ENCODE peak calls at places on chromosomes 7 and 10, in five cellular contexts. One of them, this sample, is unnamed.

GRCh38 chr7:27171636-27172387 is 2.3 kb downstream of the HOXA10 start:
- DNase-seq in sigmoid colon: peak
- DNase-seq in GM12878: no peak
- DNase-seq in endothelial cell of umbilical vein: no peak
- DNase-seq in HCT116: no peak
- DNase-seq in this sample: peak

GRCh38 chr7:73986158-73986631 is 41.8 kb upstream of the ELN start:
- DNase-seq in sigmoid colon: peak
- DNase-seq in GM12878: no peak
- DNase-seq in endothelial cell of umbilical vein: no peak
- DNase-seq in HCT116: no peak
- DNase-seq in this sample: no peak

GRCh38 chr10:110992011-110992800 is 72.8 kb downstream of the SHOC2 start:
- DNase-seq in sigmoid colon: no peak
- DNase-seq in GM12878: no peak
- DNase-seq in endothelial cell of umbilical vein: no peak
- DNase-seq in HCT116: no peak
- DNase-seq in this sample: no peak

GRCh38 chr10:71285986-71286385 is 33.1 kb upstream of the SLC29A3 start:
- DNase-seq in sigmoid colon: no peak
- DNase-seq in GM12878: no peak
- DNase-seq in endothelial cell of umbilical vein: no peak
- DNase-seq in HCT116: no peak
- DNase-seq in this sample: no peak

GRCh38 chr7:1906087-1906830 is 236.2 kb downstream of the ELFN1 start:
- DNase-seq in sigmoid colon: no peak
- DNase-seq in GM12878: no peak
- DNase-seq in endothelial cell of umbilical vein: no peak
- DNase-seq in HCT116: no peak
- DNase-seq in this sample: no peak

GRCh38 chr10:35563266-35563891 is 41.8 kb upstream of the GJD4 start:
- DNase-seq in sigmoid colon: peak
- DNase-seq in GM12878: peak
- DNase-seq in endothelial cell of umbilical vein: peak
- DNase-seq in HCT116: peak
- DNase-seq in this sample: no peak

GRCh38 chr10:98242823-98243222 is 25.2 kb downstream of the LOXL4 start:
- DNase-seq in sigmoid colon: no peak
- DNase-seq in GM12878: no peak
- DNase-seq in endothelial cell of umbilical vein: peak
- DNase-seq in HCT116: no peak
- DNase-seq in this sample: no peak

GRCh38 chr7:94412762-94413322 is 18.1 kb downstream of the COL1A2 start:
- DNase-seq in sigmoid colon: no peak
- DNase-seq in GM12878: no peak
- DNase-seq in endothelial cell of umbilical vein: no peak
- DNase-seq in HCT116: no peak
- DNase-seq in this sample: no peak

GRCh38 chr7:82594665-82595064 is 151.1 kb upstream of the CACNA2D1 start:
- DNase-seq in sigmoid colon: no peak
- DNase-seq in GM12878: no peak
- DNase-seq in endothelial cell of umbilical vein: peak
- DNase-seq in HCT116: no peak
- DNase-seq in this sample: no peak

DNA sequence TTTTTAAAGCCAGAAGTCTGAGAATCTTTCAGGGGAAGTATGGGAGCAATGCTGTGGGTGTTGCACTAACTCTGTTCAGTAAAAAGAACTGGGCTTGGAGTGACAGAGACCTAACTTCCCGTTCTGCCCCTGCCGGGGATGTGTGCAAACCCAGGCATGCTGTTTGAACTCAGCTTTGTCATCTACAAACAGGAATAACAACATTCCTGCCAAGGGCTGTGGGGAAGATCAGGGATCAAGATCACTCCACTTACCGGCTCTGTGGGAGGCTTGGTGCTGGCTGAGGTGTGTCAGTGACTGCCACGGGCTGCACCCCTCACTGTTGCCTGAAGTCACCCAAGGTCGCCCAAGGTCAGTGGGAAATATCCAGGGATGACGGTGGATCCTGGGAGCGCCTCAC is 23.1 kb upstream of the DRGX start:
- DNase-seq in sigmoid colon: no peak
- DNase-seq in GM12878: no peak
- DNase-seq in endothelial cell of umbilical vein: no peak
- DNase-seq in HCT116: peak
- DNase-seq in this sample: no peak
- TF ChIP-seq POLR2AphosphoS5 in sigmoid colon: no peak
- TF ChIP-seq POLR2AphosphoS5 in GM12878: no peak
- TF ChIP-seq POLR2AphosphoS5 in endothelial cell of umbilical vein: no peak
- TF ChIP-seq POLR2AphosphoS5 in HCT116: peak
- TF ChIP-seq POLR2AphosphoS5 in this sample: no peak

DNA sequence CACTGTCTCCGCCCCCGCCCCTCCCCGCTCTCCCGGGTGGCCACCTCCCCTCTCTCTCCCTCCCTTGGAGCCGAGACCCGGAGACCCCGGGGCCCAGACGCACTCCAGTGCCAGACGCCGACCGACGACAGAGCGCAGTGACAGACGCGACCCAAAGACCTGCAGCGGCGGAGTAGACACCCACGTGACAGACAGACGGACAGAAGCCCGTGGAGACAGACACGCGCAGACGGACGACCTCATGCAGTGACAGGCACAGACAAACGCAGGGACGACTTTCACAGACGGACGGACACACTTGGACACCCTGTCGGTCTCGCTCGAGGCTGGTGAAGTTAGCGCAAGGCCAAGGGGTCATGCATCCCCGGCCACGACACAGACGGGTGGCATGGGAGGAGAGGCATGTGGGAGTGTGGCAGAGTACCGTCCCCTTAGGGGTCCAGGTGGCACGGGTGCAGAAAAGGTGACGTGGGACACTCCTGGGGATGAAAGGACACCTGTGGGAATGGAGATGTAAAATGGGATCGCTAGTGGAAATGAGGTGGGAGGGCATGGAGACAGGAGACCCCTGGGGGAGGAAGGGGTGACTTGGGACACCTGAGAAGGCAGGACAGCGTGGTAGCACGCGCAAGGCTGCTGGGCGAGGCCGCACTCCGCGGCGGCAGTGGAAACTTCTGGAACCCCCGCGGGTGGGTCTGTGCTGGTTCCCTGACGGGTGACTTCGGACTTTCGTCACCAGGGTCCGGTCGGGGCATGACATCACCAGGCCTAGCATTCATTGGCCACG is 461 bp upstream of the ACHE start:
- DNase-seq in sigmoid colon: peak
- DNase-seq in GM12878: no peak
- DNase-seq in endothelial cell of umbilical vein: no peak
- DNase-seq in HCT116: no peak
- DNase-seq in this sample: peak
- TF ChIP-seq POLR2A in sigmoid colon: no peak
- TF ChIP-seq POLR2A in GM12878: no peak
- TF ChIP-seq POLR2A in endothelial cell of umbilical vein: no peak
- TF ChIP-seq POLR2A in HCT116: no peak
- TF ChIP-seq POLR2A in this sample: no peak

GRCh38 chr10:33661580-33662269 is 327.3 kb upstream of the NRP1 start:
- DNase-seq in sigmoid colon: peak
- DNase-seq in GM12878: no peak
- DNase-seq in endothelial cell of umbilical vein: peak
- DNase-seq in HCT116: no peak
- DNase-seq in this sample: peak
- TF ChIP-seq POLR2AphosphoS5 in sigmoid colon: no peak
- TF ChIP-seq POLR2AphosphoS5 in GM12878: no peak
- TF ChIP-seq POLR2AphosphoS5 in endothelial cell of umbilical vein: peak
- TF ChIP-seq POLR2AphosphoS5 in HCT116: no peak
- TF ChIP-seq POLR2AphosphoS5 in this sample: no peak

GRCh38 chr10:133403359-133403758 is 9.4 kb downstream of the MTG1 start:
- DNase-seq in sigmoid colon: no peak
- DNase-seq in GM12878: no peak
- DNase-seq in endothelial cell of umbilical vein: no peak
- DNase-seq in HCT116: no peak
- DNase-seq in this sample: peak

GRCh38 chr10:133399123-133399601 is 5.2 kb downstream of the MTG1 start:
- DNase-seq in sigmoid colon: peak
- DNase-seq in GM12878: no peak
- DNase-seq in endothelial cell of umbilical vein: no peak
- DNase-seq in HCT116: no peak
- DNase-seq in this sample: peak

GRCh38 chr10:133401500-133401899 is 7.5 kb downstream of the MTG1 start:
- DNase-seq in sigmoid colon: peak
- DNase-seq in GM12878: no peak
- DNase-seq in endothelial cell of umbilical vein: no peak
- DNase-seq in HCT116: no peak
- DNase-seq in this sample: peak

GRCh38 chr10:133400624-133401424 is 6.9 kb downstream of the MTG1 start:
- DNase-seq in sigmoid colon: peak
- DNase-seq in GM12878: peak
- DNase-seq in endothelial cell of umbilical vein: no peak
- DNase-seq in HCT116: no peak
- DNase-seq in this sample: peak

GRCh38 chr10:133401981-133402725 is 8.2 kb downstream of the MTG1 start:
- DNase-seq in sigmoid colon: peak
- DNase-seq in GM12878: no peak
- DNase-seq in endothelial cell of umbilical vein: no peak
- DNase-seq in HCT116: no peak
- DNase-seq in this sample: peak
- TF ChIP-seq POLR2A in sigmoid colon: no peak
- TF ChIP-seq POLR2A in GM12878: peak
- TF ChIP-seq POLR2A in endothelial cell of umbilical vein: no peak
- TF ChIP-seq POLR2A in HCT116: no peak
- TF ChIP-seq POLR2A in this sample: no peak

DNA sequence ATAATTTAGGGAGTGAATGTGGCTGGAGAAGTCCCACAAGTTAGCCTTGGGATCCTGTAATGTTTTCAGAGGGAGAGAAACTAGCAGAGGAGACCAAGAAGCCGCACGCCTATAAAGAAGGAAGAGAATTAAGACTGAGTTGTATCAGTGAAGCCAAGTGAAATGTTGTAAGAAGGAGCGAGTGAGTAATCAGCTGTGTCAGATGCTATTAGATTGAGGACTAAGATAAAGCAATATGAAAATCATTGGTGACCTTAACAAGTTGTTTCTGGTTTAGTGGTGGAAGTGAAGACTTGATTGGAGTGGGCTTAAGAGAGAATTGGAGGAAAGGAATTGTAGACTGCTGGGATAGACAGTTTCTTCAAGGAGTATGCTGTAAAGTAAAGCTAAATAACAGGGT is 8.8 kb downstream of the CCSER2 start:
- DNase-seq in sigmoid colon: no peak
- DNase-seq in GM12878: no peak
- DNase-seq in endothelial cell of umbilical vein: no peak
- DNase-seq in HCT116: no peak
- DNase-seq in this sample: no peak
- TF ChIP-seq POLR2AphosphoS5 in sigmoid colon: no peak
- TF ChIP-seq POLR2AphosphoS5 in GM12878: no peak
- TF ChIP-seq POLR2AphosphoS5 in endothelial cell of umbilical vein: no peak
- TF ChIP-seq POLR2AphosphoS5 in HCT116: no peak
- TF ChIP-seq POLR2AphosphoS5 in this sample: no peak

GRCh38 chr10:86667421-86668181 is 710 bp upstream of the LDB3 start:
- DNase-seq in sigmoid colon: no peak
- DNase-seq in GM12878: no peak
- DNase-seq in endothelial cell of umbilical vein: no peak
- DNase-seq in HCT116: no peak
- DNase-seq in this sample: no peak

GRCh38 chr10:86666538-86666937 is 1.8 kb upstream of the LDB3 start:
- DNase-seq in sigmoid colon: no peak
- DNase-seq in GM12878: no peak
- DNase-seq in endothelial cell of umbilical vein: no peak
- DNase-seq in HCT116: no peak
- DNase-seq in this sample: no peak

GRCh38 chr10:86670876-86671275 is 2.6 kb downstream of the LDB3 start:
- DNase-seq in sigmoid colon: no peak
- DNase-seq in GM12878: no peak
- DNase-seq in endothelial cell of umbilical vein: no peak
- DNase-seq in HCT116: no peak
- DNase-seq in this sample: no peak

GRCh38 chr10:86670290-86670811 is 2.0 kb downstream of the LDB3 start:
- DNase-seq in sigmoid colon: no peak
- DNase-seq in GM12878: no peak
- DNase-seq in endothelial cell of umbilical vein: no peak
- DNase-seq in HCT116: no peak
- DNase-seq in this sample: no peak

GRCh38 chr10:86668297-86669165 is at the start of gene LDB3:
- DNase-seq in sigmoid colon: peak
- DNase-seq in GM12878: peak
- DNase-seq in endothelial cell of umbilical vein: no peak
- DNase-seq in HCT116: no peak
- DNase-seq in this sample: no peak
- TF ChIP-seq POLR2A in sigmoid colon: peak
- TF ChIP-seq POLR2A in GM12878: no peak
- TF ChIP-seq POLR2A in endothelial cell of umbilical vein: no peak
- TF ChIP-seq POLR2A in HCT116: no peak
- TF ChIP-seq POLR2A in this sample: no peak

DNA sequence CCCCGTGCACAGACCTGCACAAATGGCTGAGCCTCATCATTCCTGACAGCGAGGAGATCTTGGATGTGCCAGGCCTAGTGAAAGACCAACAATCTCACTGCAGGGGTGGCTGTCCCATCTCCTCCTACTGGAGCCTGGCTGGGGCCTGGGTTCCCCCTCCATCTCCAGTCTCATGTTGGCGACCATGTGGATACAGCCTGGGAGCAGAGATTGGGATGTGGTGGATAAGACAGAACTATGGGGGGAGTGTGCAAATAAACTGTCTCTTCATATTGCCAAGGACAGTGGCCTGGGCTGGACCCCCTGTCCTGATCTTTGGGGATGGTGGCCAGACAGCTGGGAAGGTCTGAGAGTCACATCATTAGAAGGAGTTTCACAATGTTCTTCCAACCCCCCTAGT is 5.9 kb upstream of the MINDY4 start:
- DNase-seq in sigmoid colon: peak
- DNase-seq in GM12878: no peak
- DNase-seq in endothelial cell of umbilical vein: no peak
- DNase-seq in HCT116: no peak
- DNase-seq in this sample: no peak
- TF ChIP-seq POLR2AphosphoS5 in sigmoid colon: no peak
- TF ChIP-seq POLR2AphosphoS5 in GM12878: no peak
- TF ChIP-seq POLR2AphosphoS5 in endothelial cell of umbilical vein: no peak
- TF ChIP-seq POLR2AphosphoS5 in HCT116: no peak
- TF ChIP-seq POLR2AphosphoS5 in this sample: no peak

GRCh38 chr10:89592539-89592938 is 52.5 kb downstream of the PANK1 start:
- DNase-seq in sigmoid colon: no peak
- DNase-seq in GM12878: no peak
- DNase-seq in endothelial cell of umbilical vein: no peak
- DNase-seq in HCT116: no peak
- DNase-seq in this sample: no peak

GRCh38 chr10:89590326-89590725 is 54.7 kb downstream of the PANK1 start:
- DNase-seq in sigmoid colon: no peak
- DNase-seq in GM12878: no peak
- DNase-seq in endothelial cell of umbilical vein: no peak
- DNase-seq in HCT116: no peak
- DNase-seq in this sample: no peak

GRCh38 chr10:89591111-89591795 is 53.8 kb downstream of the PANK1 start:
- DNase-seq in sigmoid colon: no peak
- DNase-seq in GM12878: no peak
- DNase-seq in endothelial cell of umbilical vein: peak
- DNase-seq in HCT116: no peak
- DNase-seq in this sample: no peak

GRCh38 chr10:89591796-89592271 is 53.2 kb downstream of the PANK1 start:
- DNase-seq in sigmoid colon: no peak
- DNase-seq in GM12878: no peak
- DNase-seq in endothelial cell of umbilical vein: no peak
- DNase-seq in HCT116: no peak
- DNase-seq in this sample: no peak

GRCh38 chr10:89593043-89593442 is 52.0 kb downstream of the PANK1 start:
- DNase-seq in sigmoid colon: no peak
- DNase-seq in GM12878: no peak
- DNase-seq in endothelial cell of umbilical vein: no peak
- DNase-seq in HCT116: no peak
- DNase-seq in this sample: no peak
- TF ChIP-seq POLR2A in sigmoid colon: no peak
- TF ChIP-seq POLR2A in GM12878: no peak
- TF ChIP-seq POLR2A in endothelial cell of umbilical vein: no peak
- TF ChIP-seq POLR2A in HCT116: no peak
- TF ChIP-seq POLR2A in this sample: no peak

This sample was measured in suprapubic skin.